ENCODE peak calls at places on chromosomes 12 and 14, in five cellular contexts. D is AML-193, L is GM20000, E is midbrain, N is GM06990. U is an unnamed sample.

GRCh38 chr12:102631274-102631673 is 150.9 kb upstream of the IGF1 start:
- DNase-seq in D (no peak), L (no peak), E (no peak), N (no peak), U (no peak)

GRCh38 chr14:54347044-54347443 is 49.8 kb upstream of the CDKN3 start:
- DNase-seq in D (no peak), L (no peak), E (no peak), N (no peak), U (no peak)

GRCh38 chr12:42729532-42729895 is 140.0 kb upstream of the PRICKLE1 start:
- DNase-seq in D (no peak), L (no peak), E (no peak), N (no peak), U (no peak)

GRCh38 chr12:79487386-79488110 is 203.2 kb downstream of the PAWR start:
- DNase-seq in D (no peak), L (no peak), E (no peak), N (no peak), U (no peak)

GRCh38 chr12:16946691-16947090 is 340.7 kb upstream of the LMO3 start:
- DNase-seq in D (no peak), L (no peak), E (no peak), N (no peak), U (no peak)

GRCh38 chr12:110269622-110270124 is 11.4 kb upstream of the ATP2A2 start:
- DNase-seq in D (no peak), L (no peak), E (no peak), N (no peak), U (no peak)

GRCh38 chr14:96589577-96589976 is 87.4 kb downstream of the PAPOLA start:
- DNase-seq in D (no peak), L (no peak), E (no peak), N (no peak), U (no peak)

GRCh38 chr12:132219323-132219722 is 75.1 kb downstream of the NOC4L start:
- DNase-seq in D (no peak), L (no peak), E (no peak), N (no peak), U (no peak)

GRCh38 chr12:122515275-122515674 is 11.5 kb downstream of the RSRC2 start:
- DNase-seq in D (no peak), L (no peak), E (no peak), N (no peak), U (no peak)

U was measured in GM10248.